ENCODE peak calls at places on chromosome 1, in nine cellular contexts. U, C, Y, Z, B, R, X, N and T are unnamed samples.

GRCh38 chr1:31144442-31144841 is 78.9 kb upstream of the PUM1 start:
- DNase-seq in U (no peak), C (no peak), Y (no peak), Z (no peak), B (no peak), R (no peak), X (no peak), N (no peak), T (no peak)

GRCh38 chr1:37602750-37603694 is 7.3 kb upstream of the GNL2 start:
- DNase-seq in U (no peak), C (peak; percentile 16), Y (peak; percentile 28), Z (no peak), B (no peak), R (no peak), X (peak; percentile 56), N (no peak), T (no peak)

GRCh38 chr1:85282424-85282823 is 6.0 kb upstream of the BCL10 start:
- DNase-seq in U (no peak), C (no peak), Y (no peak), Z (no peak), B (no peak), R (no peak), X (peak; percentile 43), N (no peak), T (no peak)

GRCh38 chr1:176466514-176466913 is 3.5 kb downstream of the PAPPA2 start:
- DNase-seq in U (no peak), C (no peak), Y (no peak), Z (no peak), B (no peak), R (no peak), X (peak; percentile 19), N (no peak), T (no peak)

GRCh38 chr1:89957063-89957462 is 37.8 kb upstream of the ZNF326 start:
- DNase-seq in U (no peak), C (no peak), Y (no peak), Z (no peak), B (no peak), R (no peak), X (no peak), N (no peak), T (no peak)

GRCh38 chr1:6960291-6960758 is 175.1 kb downstream of the CAMTA1 start:
- DNase-seq in U (peak; percentile 73), C (peak; percentile 45), Y (peak; percentile 52), Z (peak; percentile 65), B (peak; percentile 41), R (peak; percentile 45), X (no peak), N (no peak), T (no peak)

GRCh38 chr1:1361982-1362423 is 3.6 kb upstream of the MXRA8 start:
- DNase-seq in U (no peak), C (peak; percentile 85), Y (no peak), Z (no peak), B (no peak), R (peak; percentile 52), X (no peak), N (peak; percentile 62), T (no peak)

GRCh38 chr1:6464915-6465314 is 1.1 kb downstream of the TNFRSF25 start:
- DNase-seq in U (no peak), C (no peak), Y (no peak), Z (no peak), B (no peak), R (no peak), X (no peak), N (no peak), T (no peak)

GRCh38 chr1:162349635-162350330 is 26.9 kb downstream of the SPATA46 start:
- DNase-seq in U (no peak), C (peak; percentile 77), Y (no peak), Z (no peak), B (no peak), R (no peak), X (peak; percentile 33), N (no peak), T (no peak)

GRCh38 chr1:18414321-18414720 is 66.4 kb upstream of the KLHDC7A start:
- DNase-seq in U (no peak), C (no peak), Y (no peak), Z (no peak), B (no peak), R (no peak), X (no peak), N (no peak), T (no peak)

GRCh38 chr1:37055631-37056030 is 21.3 kb upstream of the GRIK3 start:
- DNase-seq in U (no peak), C (no peak), Y (no peak), Z (no peak), B (no peak), R (no peak), X (no peak), N (no peak), T (no peak)

DNA sequence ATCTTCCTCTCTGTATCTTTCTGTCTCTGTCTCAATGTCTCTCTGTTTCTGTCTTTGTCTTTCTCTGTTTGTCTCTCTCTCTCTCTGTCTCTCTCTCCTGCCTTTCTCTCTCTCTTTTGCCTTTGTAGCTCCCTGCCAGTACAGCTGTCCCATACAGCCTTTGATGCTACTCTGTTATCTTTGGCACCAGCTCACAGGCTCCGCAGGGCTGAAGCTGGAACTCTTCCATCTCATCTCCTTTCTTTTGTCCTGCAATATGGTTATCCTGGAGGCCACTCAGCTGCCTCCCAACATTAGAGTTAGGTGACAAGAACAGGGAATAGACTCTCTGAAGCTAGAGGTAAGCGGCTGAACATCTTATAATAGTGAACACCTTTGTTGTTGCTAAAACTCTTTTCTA is 354.3 kb upstream of the NEGR1 start:
- DNase-seq in U (no peak), C (no peak), Y (no peak), Z (no peak), B (no peak), R (no peak), X (no peak), N (no peak), T (no peak)
- H3K4me1 ChIP-seq in U (no peaks in the 10 kb centered on the region), C (no peaks in the 10 kb centered on the region), Y (peaks cover 3% of the 10 kb centered on the region), Z (peaks cover 1% of the 10 kb centered on the region), B (no peaks in the 10 kb centered on the region), R (no peaks in the 10 kb centered on the region), X (no peaks in the 10 kb centered on the region), N (no peaks in the 10 kb centered on the region), T (no peaks in the 10 kb centered on the region)

DNA sequence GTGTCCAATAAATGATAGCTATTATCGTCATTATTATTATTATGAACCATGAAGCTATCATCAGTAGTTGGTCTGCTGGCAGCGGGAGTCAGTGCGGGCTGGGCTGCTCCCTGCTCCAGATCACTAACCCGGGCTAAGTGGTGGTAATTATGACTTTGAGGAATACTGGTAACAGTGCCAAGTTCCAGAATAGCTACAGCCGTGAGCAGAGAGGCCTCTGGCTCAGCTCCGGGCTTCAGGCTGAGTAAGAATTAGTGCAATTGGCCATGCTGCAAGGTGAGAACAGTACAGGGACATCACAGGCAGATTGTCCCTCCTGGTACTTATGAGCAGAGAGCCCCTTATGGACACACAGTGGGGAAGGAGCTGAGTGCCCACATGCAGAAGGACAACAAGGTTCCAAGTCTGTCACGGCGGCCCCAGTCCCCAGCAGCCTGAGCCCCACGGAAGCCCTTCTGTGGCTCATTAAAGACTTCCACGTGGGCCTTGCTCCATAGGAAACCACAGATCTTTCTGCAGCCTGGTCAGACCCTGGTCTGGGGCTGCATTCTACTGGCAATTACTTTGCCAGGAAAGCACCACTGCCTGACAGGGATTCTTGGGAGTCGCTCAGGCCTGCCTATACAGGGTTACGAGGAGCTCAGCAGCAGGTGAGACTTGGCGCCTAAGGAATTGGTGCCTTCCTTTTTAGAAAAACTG is 235.1 kb downstream of the RRAGC start:
- DNase-seq in U (no peak), C (no peak), Y (no peak), Z (no peak), B (no peak), R (peak; percentile 32), X (no peak), N (no peak), T (no peak)
- TF ChIP-seq POLR2A in U (no peak), C (no peak), Y (no peak), Z (no peak), B (no peak), R (no peak), X (no peak), N (no peak), T (no peak)

DNA sequence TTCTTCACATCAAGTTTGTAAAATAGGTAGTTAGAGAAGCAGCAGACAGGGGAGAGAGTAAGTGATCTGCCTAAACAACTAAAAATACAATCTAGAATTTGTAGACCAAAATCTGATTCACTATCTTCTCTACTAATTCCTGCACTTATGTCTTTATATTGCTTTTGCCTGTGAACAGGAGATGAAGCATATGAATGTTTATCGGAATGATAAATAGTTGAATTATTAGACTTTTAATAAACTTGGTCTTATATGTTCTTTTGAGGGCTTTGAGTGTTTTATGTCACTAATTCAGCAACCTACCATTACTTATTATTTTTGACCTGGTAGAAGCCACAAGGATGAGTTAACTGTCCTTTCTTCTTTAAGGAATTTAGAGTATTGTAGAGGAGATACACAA is 2.3 kb downstream of the DESI2 start:
- DNase-seq in U (no peak), C (no peak), Y (no peak), Z (no peak), B (no peak), R (no peak), X (no peak), N (no peak), T (no peak)
- H3K4me1 ChIP-seq in U (peaks cover 59% of the 10 kb centered on the region), C (no peaks in the 10 kb centered on the region), Y (peaks cover 52% of the 10 kb centered on the region), Z (peaks cover 2% of the 10 kb centered on the region), B (peaks cover 8% of the 10 kb centered on the region), R (peaks cover 9% of the 10 kb centered on the region), X (peaks cover 20% of the 10 kb centered on the region), N (peaks cover 15% of the 10 kb centered on the region), T (peaks cover 61% of the 10 kb centered on the region)

GRCh38 chr1:173823776-173824314 is 628 bp upstream of the DARS2 start:
- DNase-seq in U (no peak), C (peak; percentile 20), Y (no peak), Z (no peak), B (no peak), R (no peak), X (no peak), N (no peak), T (no peak)

GRCh38 chr1:173827611-173828010 is 2.9 kb upstream of the CENPL start:
- DNase-seq in U (no peak), C (no peak), Y (no peak), Z (no peak), B (no peak), R (no peak), X (no peak), N (no peak), T (no peak)

GRCh38 chr1:173821680-173822079 is 2.8 kb upstream of the DARS2 start:
- DNase-seq in U (no peak), C (no peak), Y (no peak), Z (no peak), B (no peak), R (no peak), X (no peak), N (no peak), T (no peak)

DNA sequence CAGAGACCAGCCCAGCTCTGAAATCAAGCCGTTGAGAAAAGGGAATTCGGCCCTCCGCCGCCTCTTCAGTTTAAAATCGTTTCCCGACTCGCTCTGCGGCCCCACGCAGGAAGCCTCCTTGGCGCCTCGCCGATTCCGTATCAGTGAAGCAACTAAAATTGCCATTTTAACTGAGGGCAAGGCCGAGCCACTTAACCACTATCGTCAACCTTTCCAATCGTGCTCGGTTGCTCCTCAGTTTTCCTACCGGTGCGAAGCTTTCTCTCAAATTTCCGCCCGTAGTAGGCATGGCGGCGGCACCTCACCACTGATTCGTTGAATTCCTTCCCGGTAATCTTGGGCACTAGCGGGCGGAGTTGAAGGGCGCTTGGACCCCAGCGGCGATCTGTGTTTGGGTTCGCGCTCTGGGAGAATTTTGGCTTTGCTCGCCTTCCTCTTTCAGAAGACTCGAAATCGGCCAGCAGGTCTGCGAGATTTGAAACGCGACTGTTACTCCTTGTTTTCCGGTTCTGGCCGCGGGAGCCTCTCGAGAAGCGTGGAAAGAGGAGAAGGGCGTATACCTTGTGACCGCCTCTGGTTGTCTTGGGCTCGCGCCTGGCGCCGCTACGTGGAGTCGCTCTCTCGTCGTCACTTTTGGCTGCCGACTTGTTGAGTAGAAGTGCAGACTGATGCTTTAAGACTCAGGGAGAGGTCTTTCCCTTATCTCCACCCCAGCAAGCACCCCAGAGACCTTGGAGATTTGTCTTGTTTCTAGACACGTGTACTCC is at the start of the genes CENPL and DARS2:
- DNase-seq in U (peak; percentile 95), C (peak; percentile 98), Y (peak; percentile 98), Z (peak; percentile 95), B (peak; percentile 96), R (peak; percentile 96), X (peak; percentile 91), N (peak; percentile 96), T (peak; percentile 77)
- TF ChIP-seq POLR2A in U (peak; percentile 31), C (peak; percentile 86), Y (peak; percentile 81), Z (no peak), B (peak; percentile 13), R (peak; percentile 21), X (peak; percentile 51), N (no peak), T (peak; percentile 48)